ENCODE peak calls at places on chromosomes 12 and 14, in four cellular contexts. V is T-helper 9 cell, F is right cardiac atrium, Z is NCI-H345. P is an unnamed sample.

GRCh38 chr12:127459166-127459565 is 807.8 kb upstream of the TMEM132C start:
- DNase-seq in V (no peak), F (no peak), Z (no peak), P (no peak)

GRCh38 chr12:63862187-63863107 is 17.9 kb downstream of the SRGAP1 start:
- DNase-seq in V (no peak), F (peak; percentile 52), Z (no peak), P (no peak)

GRCh38 chr12:123801573-123802178 is 39.6 kb downstream of the DNAH10 start:
- DNase-seq in V (no peak), F (no peak), Z (no peak), P (no peak)

GRCh38 chr12:87596134-87596533 is 433.1 kb downstream of the C12orf50 start:
- DNase-seq in V (no peak), F (no peak), Z (no peak), P (no peak)

GRCh38 chr14:64918216-64918615 is 4.0 kb downstream of the CHURC1 start:
- DNase-seq in V (no peak), F (no peak), Z (no peak), P (no peak)

GRCh38 chr12:52189376-52190174 is 2.2 kb downstream of the KRT80 start:
- DNase-seq in V (no peak), F (no peak), Z (no peak), P (no peak)

GRCh38 chr12:30870491-30871265 is 55.9 kb upstream of the TSPAN11 start:
- DNase-seq in V (no peak), F (no peak), Z (no peak), P (no peak)

GRCh38 chr12:19030603-19031002 is 98.9 kb upstream of the PLEKHA5 start:
- DNase-seq in V (no peak), F (no peak), Z (no peak), P (no peak)

GRCh38 chr12:68673788-68674187 is 13.0 kb upstream of the NUP107 start:
- DNase-seq in V (no peak), F (no peak), Z (no peak), P (no peak)

GRCh38 chr14:85417396-85417795 is 112.5 kb upstream of the FLRT2 start:
- DNase-seq in V (no peak), F (no peak), Z (no peak), P (no peak)

GRCh38 chr12:72110814-72111615 is 161.2 kb upstream of the TRHDE start:
- DNase-seq in V (no peak), F (no peak), Z (no peak), P (no peak)

GRCh38 chr12:106446429-106447092 is 89.0 kb downstream of the POLR3B start:
- DNase-seq in V (no peak), F (no peak), Z (peak; percentile 83), P (no peak)

GRCh38 chr14:34179723-34180122 is 228.8 kb upstream of the EGLN3 start:
- DNase-seq in V (no peak), F (no peak), Z (peak; percentile 81), P (no peak)

GRCh38 chr12:46376579-46376978 is 4.0 kb upstream of the SLC38A2 start:
- DNase-seq in V (no peak), F (no peak), Z (no peak), P (no peak)

GRCh38 chr14:104266643-104267575 is 128.5 kb downstream of the KIF26A start:
- DNase-seq in V (no peak), F (peak; percentile 41), Z (no peak), P (no peak)

GRCh38 chr14:80924365-80925103 is 17.0 kb downstream of the CEP128 start:
- DNase-seq in V (no peak), F (no peak), Z (no peak), P (no peak)

GRCh38 chr14:35553808-35554207 is 19.8 kb downstream of the INSM2 start:
- DNase-seq in V (no peak), F (no peak), Z (no peak), P (no peak)

GRCh38 chr12:122064034-122064777 is 14.3 kb upstream of the MLXIP start:
- DNase-seq in V (no peak), F (peak; percentile 96), Z (peak; percentile 30), P (peak; percentile 54)

GRCh38 chr14:53894456-53894855 is 62.2 kb downstream of the BMP4 start:
- DNase-seq in V (no peak), F (no peak), Z (no peak), P (no peak)

GRCh38 chr12:53886996-53887395 is 51.6 kb upstream of the HOXC13 start:
- DNase-seq in V (no peak), F (no peak), Z (no peak), P (no peak)

GRCh38 chr12:28507055-28507454 is 316.8 kb downstream of the CCDC91 start:
- DNase-seq in V (no peak), F (no peak), Z (no peak), P (no peak)

GRCh38 chr14:64082837-64083236 is 211.3 kb downstream of the ESR2 start:
- DNase-seq in V (no peak), F (no peak), Z (no peak), P (no peak)

GRCh38 chr12:59087077-59087673 is 166.9 kb upstream of the LRIG3 start:
- DNase-seq in V (no peak), F (no peak), Z (no peak), P (no peak)

GRCh38 chr14:92687681-92688433 is 60.6 kb downstream of the LGMN start:
- DNase-seq in V (no peak), F (peak; percentile 84), Z (peak; percentile 81), P (no peak)

GRCh38 chr12:68200854-68201253 is 24.8 kb downstream of the IL26 start:
- DNase-seq in V (no peak), F (no peak), Z (no peak), P (no peak)

GRCh38 chr12:62631531-62632520 is 165.2 kb downstream of the MON2 start:
- DNase-seq in V (peak; percentile 2), F (peak; percentile 86), Z (peak; percentile 82), P (no peak)

GRCh38 chr12:50351120-50352043 is 45.0 kb downstream of the FAM186A start:
- DNase-seq in V (no peak), F (peak; percentile 67), Z (no peak), P (no peak)

GRCh38 chr12:104177336-104177662 is 38.3 kb upstream of the TXNRD1 start:
- DNase-seq in V (no peak), F (no peak), Z (no peak), P (no peak)

GRCh38 chr14:104602315-104602932 is 2.1 kb downstream of the TMEM179 start:
- DNase-seq in V (no peak), F (peak; percentile 38), Z (no peak), P (no peak)

GRCh38 chr14:51211149-51211548 is 28.9 kb upstream of the TMX1 start:
- DNase-seq in V (no peak), F (no peak), Z (peak; percentile 79), P (no peak)

GRCh38 chr14:87368751-87369150 is 624.2 kb downstream of the GALC start:
- DNase-seq in V (no peak), F (no peak), Z (no peak), P (no peak)

P was measured in HL-60.